ENCODE peak calls at places on chromosomes 13 and 19, in seven cellular contexts. D, T, O, N, H, K and C are unnamed samples.

GRCh38 chr19:31715249-31715944 is 366.2 kb upstream of the TSHZ3 start:
- DNase-seq in D (peak), T (no peak), O (no peak), N (no peak), H (no peak), K (no peak), C (no peak)

GRCh38 chr13:30629527-30629926 is 11.8 kb downstream of the USPL1 start:
- DNase-seq in D (no peak), T (no peak), O (no peak), N (no peak), H (no peak), K (no peak), C (no peak)

GRCh38 chr13:51645154-51645650 is 60.9 kb downstream of the WDFY2 start:
- DNase-seq in D (peak), T (peak), O (peak), N (no peak), H (no peak), K (peak), C (no peak)

GRCh38 chr19:46882034-46882433 is 21.2 kb downstream of the ARHGAP35 start:
- DNase-seq in D (no peak), T (no peak), O (no peak), N (no peak), H (no peak), K (no peak), C (no peak)

GRCh38 chr13:48165727-48166126 is 67.3 kb upstream of the ITM2B start:
- DNase-seq in D (no peak), T (no peak), O (no peak), N (no peak), H (no peak), K (no peak), C (no peak)

GRCh38 chr13:29907670-29908069 is 57.3 kb upstream of the UBL3 start:
- DNase-seq in D (no peak), T (no peak), O (no peak), N (no peak), H (no peak), K (no peak), C (no peak)

GRCh38 chr13:47901451-47901850 is 99.6 kb downstream of the SUCLA2 start:
- DNase-seq in D (peak), T (no peak), O (peak), N (no peak), H (no peak), K (peak), C (no peak)

GRCh38 chr19:20503536-20503935 is 62.0 kb downstream of the ZNF737 start:
- DNase-seq in D (peak), T (no peak), O (no peak), N (no peak), H (no peak), K (peak), C (peak)

GRCh38 chr19:11482384-11483050 is 1.7 kb upstream of the ELAVL3 start:
- DNase-seq in D (peak), T (peak), O (peak), N (peak), H (peak), K (peak), C (peak)

GRCh38 chr13:113589961-113590339 is 5.4 kb downstream of the TFDP1 start:
- DNase-seq in D (no peak), T (no peak), O (no peak), N (no peak), H (no peak), K (no peak), C (no peak)

GRCh38 chr19:57887195-57887941 is 1.5 kb downstream of the ZNF814 start:
- DNase-seq in D (peak), T (no peak), O (no peak), N (no peak), H (no peak), K (no peak), C (no peak)

GRCh38 chr13:40433577-40433976 is 232.9 kb downstream of the FOXO1 start:
- DNase-seq in D (no peak), T (no peak), O (no peak), N (no peak), H (no peak), K (no peak), C (no peak)

GRCh38 chr19:48135411-48135810 is 24.8 kb upstream of the PLA2G4C start:
- DNase-seq in D (no peak), T (no peak), O (no peak), N (no peak), H (no peak), K (no peak), C (no peak)

GRCh38 chr19:31908486-31909255 is 436.7 kb upstream of the ZNF507 start:
- DNase-seq in D (no peak), T (no peak), O (no peak), N (no peak), H (no peak), K (no peak), C (no peak)

GRCh38 chr13:81487151-81487550 is 1146.2 kb upstream of the SPRY2 start:
- DNase-seq in D (peak), T (no peak), O (no peak), N (no peak), H (peak), K (peak), C (no peak)

GRCh38 chr19:27672309-27673047 is 1540.5 kb downstream of the UQCRFS1 start:
- DNase-seq in D (no peak), T (no peak), O (no peak), N (no peak), H (no peak), K (no peak), C (no peak)

GRCh38 chr13:48505597-48506091 is 27.2 kb downstream of the RCBTB2 start:
- DNase-seq in D (no peak), T (peak), O (peak), N (no peak), H (no peak), K (no peak), C (no peak)

GRCh38 chr13:54536112-54536511 is 1507.5 kb downstream of the OLFM4 start:
- DNase-seq in D (no peak), T (no peak), O (no peak), N (no peak), H (no peak), K (no peak), C (no peak)

GRCh38 chr13:95588721-95589120 is 36.2 kb downstream of the CLDN10 start:
- DNase-seq in D (no peak), T (no peak), O (peak), N (no peak), H (no peak), K (no peak), C (no peak)

GRCh38 chr13:111577956-111578595 is 257.6 kb downstream of the TEX29 start:
- DNase-seq in D (no peak), T (no peak), O (no peak), N (no peak), H (no peak), K (no peak), C (no peak)

GRCh38 chr13:29171244-29171643 is 351.1 kb downstream of the MTUS2 start:
- DNase-seq in D (no peak), T (no peak), O (no peak), N (no peak), H (no peak), K (no peak), C (no peak)

GRCh38 chr19:7971553-7972520 is 28.4 kb upstream of the TIMM44 start:
- DNase-seq in D (no peak), T (no peak), O (no peak), N (no peak), H (no peak), K (no peak), C (no peak)

GRCh38 chr13:66635526-66635925 is 594.6 kb downstream of the PCDH9 start:
- DNase-seq in D (peak), T (no peak), O (peak), N (no peak), H (no peak), K (peak), C (no peak)

GRCh38 chr19:3366104-3366760 is at the start of gene NFIC:
- DNase-seq in D (peak), T (peak), O (peak), N (no peak), H (no peak), K (peak), C (peak)

GRCh38 chr19:47305309-47305751 is 4.3 kb upstream of the C5AR1 start:
- DNase-seq in D (peak), T (peak), O (peak), N (peak), H (peak), K (peak), C (peak)

GRCh38 chr19:54164369-54165068 is 5.0 kb upstream of the LENG1 start:
- DNase-seq in D (peak), T (peak), O (no peak), N (no peak), H (peak), K (no peak), C (peak)

GRCh38 chr19:55146648-55147218 is 2.3 kb downstream of the TNNT1 start:
- DNase-seq in D (no peak), T (no peak), O (no peak), N (no peak), H (no peak), K (no peak), C (no peak)

GRCh38 chr19:34669305-34669704 is 7.7 kb downstream of the SCGB2B2 start:
- DNase-seq in D (no peak), T (no peak), O (no peak), N (no peak), H (no peak), K (no peak), C (no peak)

GRCh38 chr13:104530741-104531140 is 1464.5 kb upstream of the SLC10A2 start:
- DNase-seq in D (no peak), T (no peak), O (no peak), N (no peak), H (no peak), K (no peak), C (no peak)

DNA sequence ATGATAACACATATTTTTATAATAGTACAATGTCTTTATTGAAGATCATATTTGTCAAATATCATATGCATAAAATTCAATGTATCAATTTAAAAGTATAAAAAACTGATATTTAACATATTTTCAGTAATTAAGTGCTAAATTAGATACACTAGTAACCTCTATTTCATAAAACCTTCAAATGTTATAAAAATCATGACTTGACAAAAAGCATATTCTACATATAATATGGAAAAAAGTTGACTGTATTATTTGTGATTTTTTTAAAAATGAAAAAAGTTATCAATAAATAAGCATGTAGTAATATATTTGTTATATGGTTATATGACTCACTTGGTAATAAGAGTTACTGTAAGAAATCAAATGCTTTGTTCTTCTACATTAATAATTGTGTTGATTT is 356.9 kb downstream of the DIAPH3 start:
- DNase-seq in D (no peak), T (no peak), O (no peak), N (no peak), H (no peak), K (no peak), C (no peak)
- TF ChIP-seq CTCF in D (no peak), T (no peak), O (no peak), N (no peak), H (no peak), K (no peak), C (no peak)

DNA sequence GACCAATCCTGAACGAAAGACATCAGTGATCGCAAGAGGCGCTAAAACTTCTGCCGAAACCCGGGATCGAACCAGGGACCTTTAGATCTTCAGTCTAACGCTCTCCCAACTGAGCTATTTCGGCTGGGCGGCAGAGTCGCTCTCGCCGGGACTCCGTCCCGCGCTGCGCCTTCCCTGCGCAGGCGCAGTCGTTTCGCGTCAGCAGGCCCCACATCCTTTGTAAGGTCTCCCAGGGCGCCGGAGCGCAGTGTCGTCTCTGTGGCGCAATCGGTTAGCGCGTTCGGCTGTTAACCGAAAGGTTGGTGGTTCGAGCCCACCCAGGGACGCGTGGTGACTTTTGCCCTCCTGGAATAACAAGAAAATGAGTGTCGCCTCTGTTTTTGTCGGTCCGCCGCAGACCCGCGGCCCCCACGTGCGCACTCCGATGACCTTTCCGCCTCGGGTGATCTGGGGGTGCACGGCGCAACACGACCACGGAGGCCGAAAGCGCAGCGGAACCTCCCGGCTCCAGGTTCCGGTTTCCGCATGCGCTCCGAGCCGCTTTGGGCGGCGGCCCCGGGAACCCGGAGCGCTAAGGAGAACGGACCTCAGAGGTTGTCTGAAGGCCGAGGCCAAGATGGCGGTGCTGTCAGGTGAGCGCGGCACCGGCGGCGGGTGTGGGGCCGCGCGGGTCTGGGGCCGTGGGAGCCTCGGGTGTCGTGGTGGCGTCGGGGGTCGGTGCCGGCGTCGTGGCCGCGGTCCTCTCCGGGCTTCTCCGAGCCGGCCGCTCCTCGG is at the start of gene NDUFS7:
- DNase-seq in D (peak), T (peak), O (peak), N (peak), H (peak), K (peak), C (peak)
- TF ChIP-seq CTCF in D (peak), T (peak), O (peak), N (peak), H (peak), K (peak), C (no peak)

DNA sequence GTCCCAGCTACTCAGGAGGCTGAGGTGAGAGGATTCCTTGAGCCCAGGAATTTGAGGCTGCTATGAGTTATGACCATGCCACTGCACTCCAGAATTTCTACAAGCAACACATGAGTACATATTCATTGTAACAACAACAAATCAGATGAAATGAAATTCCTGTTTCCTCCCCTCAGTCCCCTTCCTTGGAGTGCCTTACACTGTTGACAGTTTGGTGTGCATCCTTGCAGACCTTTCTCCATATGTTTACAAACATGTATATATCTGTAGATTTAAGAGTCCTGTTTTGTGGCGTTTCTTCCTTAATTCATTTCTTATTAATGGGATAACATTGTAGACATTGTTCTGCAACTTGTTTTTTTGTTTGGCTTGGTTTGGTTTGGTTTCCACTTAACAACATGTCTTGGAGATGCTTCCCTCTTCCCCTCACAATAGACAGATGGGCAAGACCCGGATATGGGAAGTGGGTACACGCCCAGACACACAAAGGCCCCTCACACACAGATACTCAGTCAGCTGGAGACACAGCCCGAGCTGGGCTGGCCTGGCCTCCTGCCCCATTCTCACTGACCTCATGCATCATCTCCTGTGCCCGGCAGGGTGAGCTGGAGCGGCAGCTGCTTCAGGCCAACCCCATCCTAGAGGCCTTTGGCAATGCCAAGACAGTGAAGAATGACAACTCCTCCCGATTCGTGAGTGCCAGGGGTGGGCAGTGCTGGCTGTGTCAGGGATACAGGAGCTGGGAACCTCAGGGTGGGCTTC is 21.7 kb downstream of the MYH14 start:
- DNase-seq in D (no peak), T (no peak), O (no peak), N (no peak), H (no peak), K (no peak), C (no peak)
- TF ChIP-seq CTCF in D (no peak), T (no peak), O (no peak), N (no peak), H (no peak), K (no peak), C (no peak)

GRCh38 chr13:20776751-20777150 is 3.0 kb upstream of the EEF1AKMT1 start:
- DNase-seq in D (no peak), T (no peak), O (no peak), N (no peak), H (no peak), K (no peak), C (no peak)
- TF ChIP-seq CTCF in D (no peak), T (no peak), O (no peak), N (no peak), H (no peak), K (no peak), C (no peak)

GRCh38 chr13:77138813-77139212 is 111.9 kb upstream of the FBXL3 start:
- DNase-seq in D (no peak), T (no peak), O (no peak), N (no peak), H (no peak), K (no peak), C (no peak)
- TF ChIP-seq CTCF in D (no peak), T (no peak), O (no peak), N (no peak), H (no peak), K (no peak), C (no peak)

GRCh38 chr13:63455938-63456337 is 2040.3 kb upstream of the PCDH20 start:
- DNase-seq in D (no peak), T (no peak), O (no peak), N (no peak), H (no peak), K (no peak), C (no peak)
- TF ChIP-seq CTCF in D (peak), T (no peak), O (peak), N (no peak), H (peak), K (peak), C (no peak)

DNA sequence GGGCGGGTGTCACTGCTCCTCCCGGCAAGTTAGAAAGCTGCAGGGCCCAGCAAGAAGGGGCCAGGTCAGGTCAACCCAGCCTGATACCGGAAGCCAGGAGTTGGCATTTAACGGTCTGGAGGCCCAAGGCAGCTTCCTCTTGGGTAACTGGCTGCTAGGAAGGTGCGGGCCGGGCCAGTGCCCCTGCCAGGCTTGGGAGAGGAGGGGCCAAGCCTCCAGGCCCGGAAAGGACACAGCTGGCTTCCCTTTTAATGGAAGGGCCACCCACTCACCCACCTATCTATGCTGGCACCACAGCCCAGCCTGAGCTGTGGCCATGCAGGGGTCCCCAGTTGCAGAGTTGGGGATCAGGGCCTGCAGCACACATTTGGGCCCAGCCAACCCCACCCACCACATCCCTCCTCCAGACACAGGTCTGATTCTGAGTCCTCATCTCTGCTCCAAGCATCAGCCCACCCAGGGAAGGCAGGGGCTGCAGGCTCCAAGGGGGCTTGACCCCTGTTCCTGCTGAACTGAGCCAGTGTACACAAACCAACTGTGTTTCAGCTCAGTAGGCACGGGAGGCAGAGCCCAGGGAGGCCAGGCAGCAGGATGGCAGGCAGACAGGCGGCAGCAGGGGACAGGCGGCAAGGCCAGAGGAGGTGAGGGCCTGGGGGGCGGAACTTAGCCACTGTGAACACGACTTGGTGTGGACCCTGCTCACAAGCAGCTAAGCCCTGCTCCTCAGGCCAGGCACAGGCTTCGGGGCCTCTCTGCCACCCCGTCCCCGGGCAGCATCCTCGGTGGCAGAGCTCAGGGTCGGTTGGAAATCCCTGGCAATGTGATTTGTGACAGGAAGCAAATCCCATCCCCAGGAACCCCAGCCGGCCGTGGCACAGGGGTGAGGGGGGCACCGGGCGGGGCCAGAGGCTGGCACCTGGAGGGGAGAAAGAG is 40.8 kb downstream of the ZSWIM4 start:
- DNase-seq in D (peak), T (no peak), O (no peak), N (no peak), H (no peak), K (no peak), C (peak)
- TF ChIP-seq CTCF in D (no peak), T (no peak), O (no peak), N (no peak), H (no peak), K (no peak), C (no peak)

DNA sequence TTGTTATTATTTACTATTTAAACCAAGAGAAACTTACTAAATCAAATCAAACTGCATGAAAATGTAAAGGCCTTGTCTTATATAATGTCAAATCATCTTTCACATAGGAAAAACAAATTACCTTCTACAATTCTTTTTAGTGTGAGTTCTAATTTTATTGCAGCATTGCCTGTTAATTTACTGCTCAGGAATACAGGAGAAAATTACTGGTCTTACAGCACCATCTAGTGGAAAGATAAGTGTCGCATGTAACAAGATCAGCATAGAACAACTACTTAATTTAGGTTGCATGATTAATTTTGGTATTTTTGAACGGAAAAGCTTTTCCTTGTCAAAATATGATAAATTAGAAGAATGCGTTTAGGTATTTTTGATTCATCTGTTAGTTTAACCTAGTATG is 502.7 kb downstream of the UQCRFS1 start:
- DNase-seq in D (peak), T (no peak), O (peak), N (no peak), H (no peak), K (no peak), C (no peak)
- TF ChIP-seq CTCF in D (peak), T (peak), O (peak), N (peak), H (peak), K (peak), C (peak)

GRCh38 chr13:42048625-42049453 is at the start of gene DGKH:
- DNase-seq in D (peak), T (peak), O (no peak), N (peak), H (peak), K (peak), C (peak)
- TF ChIP-seq CTCF in D (no peak), T (peak), O (no peak), N (no peak), H (peak), K (no peak), C (no peak)